ENCODE peak calls at places on chromosome 13, in seven cellular contexts. One of them, this sample, is unnamed.

GRCh38 chr13:55948175-55948574 is 1192.5 kb upstream of the PRR20A start:
- DNase-seq in psoas muscle: no peak
- DNase-seq in brain microvascular endothelial cell: no peak
- DNase-seq in immature natural killer cell: no peak
- DNase-seq in naive thymus-derived CD8-positive, alpha-beta T cell: no peak
- DNase-seq in LoVo: no peak
- DNase-seq in hypothalamus: no peak
- DNase-seq in this sample: no peak

GRCh38 chr13:106517151-106517847 is 18.2 kb downstream of the EFNB2 start:
- DNase-seq in LoVo: no peak
- DNase-seq in naive thymus-derived CD8-positive, alpha-beta T cell: no peak
- DNase-seq in brain microvascular endothelial cell: no peak
- DNase-seq in psoas muscle: no peak
- DNase-seq in hypothalamus: no peak
- DNase-seq in immature natural killer cell: no peak
- DNase-seq in this sample: no peak

GRCh38 chr13:57553932-57554331 is 77.6 kb upstream of the PCDH17 start:
- DNase-seq in psoas muscle: no peak
- DNase-seq in LoVo: no peak
- DNase-seq in naive thymus-derived CD8-positive, alpha-beta T cell: no peak
- DNase-seq in immature natural killer cell: no peak
- DNase-seq in hypothalamus: no peak
- DNase-seq in brain microvascular endothelial cell: no peak
- DNase-seq in this sample: no peak

GRCh38 chr13:110520431-110521295 is 40.9 kb downstream of the RAB20 start:
- DNase-seq in brain microvascular endothelial cell: peak; percentile 39
- DNase-seq in LoVo: no peak
- DNase-seq in naive thymus-derived CD8-positive, alpha-beta T cell: no peak
- DNase-seq in psoas muscle: peak; percentile 87
- DNase-seq in hypothalamus: peak; percentile 70
- DNase-seq in immature natural killer cell: no peak
- DNase-seq in this sample: peak; percentile 76

GRCh38 chr13:32587774-32588165 is 1.5 kb downstream of the PDS5B start:
- DNase-seq in immature natural killer cell: no peak
- DNase-seq in naive thymus-derived CD8-positive, alpha-beta T cell: no peak
- DNase-seq in psoas muscle: no peak
- DNase-seq in brain microvascular endothelial cell: peak; percentile 1
- DNase-seq in hypothalamus: no peak
- DNase-seq in LoVo: peak; percentile 11
- DNase-seq in this sample: peak; percentile 48

GRCh38 chr13:48318014-48318713 is 14.6 kb downstream of the RB1 start:
- DNase-seq in immature natural killer cell: no peak
- DNase-seq in hypothalamus: no peak
- DNase-seq in LoVo: no peak
- DNase-seq in naive thymus-derived CD8-positive, alpha-beta T cell: no peak
- DNase-seq in psoas muscle: peak; percentile 54
- DNase-seq in brain microvascular endothelial cell: no peak
- DNase-seq in this sample: no peak

GRCh38 chr13:50732712-50733111 is 110.8 kb downstream of the DLEU7 start:
- DNase-seq in psoas muscle: no peak
- DNase-seq in LoVo: no peak
- DNase-seq in brain microvascular endothelial cell: peak; percentile 47
- DNase-seq in immature natural killer cell: no peak
- DNase-seq in naive thymus-derived CD8-positive, alpha-beta T cell: no peak
- DNase-seq in hypothalamus: no peak
- DNase-seq in this sample: peak; percentile 40

GRCh38 chr13:20439261-20439660 is 86.4 kb downstream of the CRYL1 start:
- DNase-seq in psoas muscle: no peak
- DNase-seq in brain microvascular endothelial cell: no peak
- DNase-seq in naive thymus-derived CD8-positive, alpha-beta T cell: no peak
- DNase-seq in hypothalamus: no peak
- DNase-seq in LoVo: no peak
- DNase-seq in immature natural killer cell: no peak
- DNase-seq in this sample: no peak

GRCh38 chr13:47853236-47853635 is 147.8 kb downstream of the SUCLA2 start:
- DNase-seq in LoVo: no peak
- DNase-seq in psoas muscle: no peak
- DNase-seq in naive thymus-derived CD8-positive, alpha-beta T cell: no peak
- DNase-seq in immature natural killer cell: no peak
- DNase-seq in hypothalamus: no peak
- DNase-seq in brain microvascular endothelial cell: peak; percentile 59
- DNase-seq in this sample: peak; percentile 62

GRCh38 chr13:29849071-29849541 is 1.3 kb downstream of the UBL3 start:
- DNase-seq in immature natural killer cell: peak; percentile 36
- DNase-seq in psoas muscle: no peak
- DNase-seq in naive thymus-derived CD8-positive, alpha-beta T cell: no peak
- DNase-seq in hypothalamus: peak; percentile 13
- DNase-seq in LoVo: peak; percentile 27
- DNase-seq in brain microvascular endothelial cell: peak; percentile 17
- DNase-seq in this sample: no peak

GRCh38 chr13:114132419-114133121 is at the start of gene RASA3:
- DNase-seq in LoVo: peak; percentile 84
- DNase-seq in hypothalamus: peak; percentile 60
- DNase-seq in immature natural killer cell: peak; percentile 76
- DNase-seq in naive thymus-derived CD8-positive, alpha-beta T cell: peak; percentile 53
- DNase-seq in psoas muscle: peak; percentile 87
- DNase-seq in brain microvascular endothelial cell: peak; percentile 52
- DNase-seq in this sample: peak; percentile 78

GRCh38 chr13:113425931-113426590 is 27.2 kb downstream of the ADPRHL1 start:
- DNase-seq in psoas muscle: no peak
- DNase-seq in immature natural killer cell: no peak
- DNase-seq in naive thymus-derived CD8-positive, alpha-beta T cell: no peak
- DNase-seq in hypothalamus: no peak
- DNase-seq in LoVo: no peak
- DNase-seq in brain microvascular endothelial cell: no peak
- DNase-seq in this sample: no peak

GRCh38 chr13:95754069-95754468 is 77.1 kb downstream of the DNAJC3 start:
- DNase-seq in LoVo: no peak
- DNase-seq in brain microvascular endothelial cell: no peak
- DNase-seq in hypothalamus: no peak
- DNase-seq in psoas muscle: peak; percentile 47
- DNase-seq in naive thymus-derived CD8-positive, alpha-beta T cell: no peak
- DNase-seq in immature natural killer cell: no peak
- DNase-seq in this sample: no peak

GRCh38 chr13:99703908-99704307 is 202.6 kb downstream of the TM9SF2 start:
- DNase-seq in hypothalamus: no peak
- DNase-seq in brain microvascular endothelial cell: no peak
- DNase-seq in LoVo: no peak
- DNase-seq in immature natural killer cell: no peak
- DNase-seq in psoas muscle: no peak
- DNase-seq in naive thymus-derived CD8-positive, alpha-beta T cell: no peak
- DNase-seq in this sample: no peak

GRCh38 chr13:49585220-49586157 is at the start of gene RCBTB1:
- DNase-seq in LoVo: peak; percentile 79
- DNase-seq in immature natural killer cell: peak; percentile 70
- DNase-seq in naive thymus-derived CD8-positive, alpha-beta T cell: peak; percentile 61
- DNase-seq in hypothalamus: peak; percentile 58
- DNase-seq in psoas muscle: peak; percentile 79
- DNase-seq in brain microvascular endothelial cell: peak; percentile 24
- DNase-seq in this sample: peak; percentile 53

GRCh38 chr13:110680852-110681251 is 25.1 kb downstream of the CARS2 start:
- DNase-seq in psoas muscle: no peak
- DNase-seq in brain microvascular endothelial cell: no peak
- DNase-seq in naive thymus-derived CD8-positive, alpha-beta T cell: no peak
- DNase-seq in immature natural killer cell: no peak
- DNase-seq in LoVo: peak; percentile 20
- DNase-seq in hypothalamus: no peak
- DNase-seq in this sample: no peak

GRCh38 chr13:31433201-31433600 is 233.4 kb downstream of the B3GLCT start:
- DNase-seq in brain microvascular endothelial cell: no peak
- DNase-seq in psoas muscle: no peak
- DNase-seq in naive thymus-derived CD8-positive, alpha-beta T cell: no peak
- DNase-seq in immature natural killer cell: no peak
- DNase-seq in hypothalamus: no peak
- DNase-seq in LoVo: no peak
- DNase-seq in this sample: no peak

GRCh38 chr13:108985166-108985565 is 355.8 kb downstream of the MYO16 start:
- DNase-seq in LoVo: no peak
- DNase-seq in hypothalamus: no peak
- DNase-seq in brain microvascular endothelial cell: no peak
- DNase-seq in naive thymus-derived CD8-positive, alpha-beta T cell: no peak
- DNase-seq in psoas muscle: no peak
- DNase-seq in immature natural killer cell: no peak
- DNase-seq in this sample: no peak

GRCh38 chr13:114099191-114099590 is 33.2 kb downstream of the RASA3 start:
- DNase-seq in immature natural killer cell: no peak
- DNase-seq in hypothalamus: peak; percentile 19
- DNase-seq in psoas muscle: peak; percentile 94
- DNase-seq in naive thymus-derived CD8-positive, alpha-beta T cell: peak; percentile 15
- DNase-seq in LoVo: peak; percentile 29
- DNase-seq in brain microvascular endothelial cell: peak; percentile 94
- DNase-seq in this sample: peak; percentile 96

GRCh38 chr13:112229445-112229844 is 146.7 kb upstream of the SPACA7 start:
- DNase-seq in immature natural killer cell: no peak
- DNase-seq in hypothalamus: no peak
- DNase-seq in brain microvascular endothelial cell: no peak
- DNase-seq in LoVo: no peak
- DNase-seq in psoas muscle: no peak
- DNase-seq in naive thymus-derived CD8-positive, alpha-beta T cell: no peak
- DNase-seq in this sample: no peak

GRCh38 chr13:78382481-78382880 is 220.9 kb downstream of the POU4F1 start:
- DNase-seq in psoas muscle: no peak
- DNase-seq in naive thymus-derived CD8-positive, alpha-beta T cell: no peak
- DNase-seq in immature natural killer cell: no peak
- DNase-seq in brain microvascular endothelial cell: no peak
- DNase-seq in hypothalamus: no peak
- DNase-seq in LoVo: no peak
- DNase-seq in this sample: no peak

GRCh38 chr13:76845865-76846264 is 40.3 kb downstream of the KCTD12 start:
- DNase-seq in hypothalamus: no peak
- DNase-seq in LoVo: no peak
- DNase-seq in psoas muscle: no peak
- DNase-seq in immature natural killer cell: no peak
- DNase-seq in brain microvascular endothelial cell: no peak
- DNase-seq in naive thymus-derived CD8-positive, alpha-beta T cell: no peak
- DNase-seq in this sample: no peak

GRCh38 chr13:45456196-45456972 is 8.4 kb upstream of the COG3 start:
- DNase-seq in LoVo: peak; percentile 8
- DNase-seq in hypothalamus: no peak
- DNase-seq in naive thymus-derived CD8-positive, alpha-beta T cell: no peak
- DNase-seq in psoas muscle: no peak
- DNase-seq in brain microvascular endothelial cell: peak; percentile 22
- DNase-seq in immature natural killer cell: no peak
- DNase-seq in this sample: peak; percentile 55

GRCh38 chr13:48222358-48223015 is 10.5 kb upstream of the ITM2B start:
- DNase-seq in immature natural killer cell: no peak
- DNase-seq in psoas muscle: peak; percentile 67
- DNase-seq in hypothalamus: no peak
- DNase-seq in LoVo: no peak
- DNase-seq in brain microvascular endothelial cell: no peak
- DNase-seq in naive thymus-derived CD8-positive, alpha-beta T cell: no peak
- DNase-seq in this sample: peak; percentile 27

GRCh38 chr13:82654851-82655517 is 1227.3 kb downstream of the SLITRK1 start:
- DNase-seq in brain microvascular endothelial cell: peak; percentile 81
- DNase-seq in psoas muscle: peak; percentile 86
- DNase-seq in hypothalamus: no peak
- DNase-seq in LoVo: peak; percentile 3
- DNase-seq in naive thymus-derived CD8-positive, alpha-beta T cell: no peak
- DNase-seq in immature natural killer cell: no peak
- DNase-seq in this sample: peak; percentile 31

GRCh38 chr13:110433014-110433413 is 125.9 kb downstream of the COL4A2 start:
- DNase-seq in brain microvascular endothelial cell: no peak
- DNase-seq in LoVo: no peak
- DNase-seq in immature natural killer cell: no peak
- DNase-seq in psoas muscle: peak; percentile 74
- DNase-seq in hypothalamus: no peak
- DNase-seq in naive thymus-derived CD8-positive, alpha-beta T cell: no peak
- DNase-seq in this sample: peak; percentile 54

GRCh38 chr13:107736149-107736548 is 479.2 kb downstream of the LIG4 start:
- DNase-seq in brain microvascular endothelial cell: no peak
- DNase-seq in hypothalamus: no peak
- DNase-seq in psoas muscle: no peak
- DNase-seq in LoVo: no peak
- DNase-seq in naive thymus-derived CD8-positive, alpha-beta T cell: no peak
- DNase-seq in immature natural killer cell: no peak
- DNase-seq in this sample: no peak

GRCh38 chr13:33139186-33139585 is 123.0 kb downstream of the KL start:
- DNase-seq in LoVo: no peak
- DNase-seq in naive thymus-derived CD8-positive, alpha-beta T cell: no peak
- DNase-seq in brain microvascular endothelial cell: no peak
- DNase-seq in psoas muscle: peak; percentile 56
- DNase-seq in hypothalamus: peak; percentile 17
- DNase-seq in immature natural killer cell: no peak
- DNase-seq in this sample: no peak

GRCh38 chr13:66225071-66225470 is 1005.1 kb downstream of the PCDH9 start:
- DNase-seq in immature natural killer cell: no peak
- DNase-seq in hypothalamus: no peak
- DNase-seq in brain microvascular endothelial cell: no peak
- DNase-seq in psoas muscle: no peak
- DNase-seq in LoVo: no peak
- DNase-seq in naive thymus-derived CD8-positive, alpha-beta T cell: no peak
- DNase-seq in this sample: no peak

GRCh38 chr13:31124225-31124624 is 37.5 kb downstream of the HSPH1 start:
- DNase-seq in LoVo: no peak
- DNase-seq in brain microvascular endothelial cell: no peak
- DNase-seq in psoas muscle: no peak
- DNase-seq in naive thymus-derived CD8-positive, alpha-beta T cell: no peak
- DNase-seq in hypothalamus: no peak
- DNase-seq in immature natural killer cell: no peak
- DNase-seq in this sample: no peak

GRCh38 chr13:107211073-107211472 is 643.1 kb upstream of the ARGLU1 start:
- DNase-seq in LoVo: peak; percentile 76
- DNase-seq in brain microvascular endothelial cell: peak; percentile 93
- DNase-seq in hypothalamus: peak; percentile 79
- DNase-seq in psoas muscle: peak; percentile 65
- DNase-seq in naive thymus-derived CD8-positive, alpha-beta T cell: peak; percentile 36
- DNase-seq in immature natural killer cell: peak; percentile 3
- DNase-seq in this sample: peak; percentile 92

GRCh38 chr13:90696656-90697055 is 650.8 kb upstream of the MIR17HG start:
- DNase-seq in immature natural killer cell: no peak
- DNase-seq in LoVo: peak; percentile 53
- DNase-seq in brain microvascular endothelial cell: peak; percentile 5
- DNase-seq in naive thymus-derived CD8-positive, alpha-beta T cell: no peak
- DNase-seq in psoas muscle: no peak
- DNase-seq in hypothalamus: no peak
- DNase-seq in this sample: peak; percentile 51

GRCh38 chr13:114065926-114066774 is 66.3 kb downstream of the RASA3 start:
- DNase-seq in hypothalamus: no peak
- DNase-seq in brain microvascular endothelial cell: no peak
- DNase-seq in psoas muscle: no peak
- DNase-seq in LoVo: no peak
- DNase-seq in immature natural killer cell: peak; percentile 56
- DNase-seq in naive thymus-derived CD8-positive, alpha-beta T cell: peak; percentile 48
- DNase-seq in this sample: no peak

GRCh38 chr13:93505104-93505952 is 278.7 kb downstream of the GPC6 start:
- DNase-seq in psoas muscle: no peak
- DNase-seq in LoVo: no peak
- DNase-seq in hypothalamus: no peak
- DNase-seq in immature natural killer cell: no peak
- DNase-seq in brain microvascular endothelial cell: peak; percentile 64
- DNase-seq in naive thymus-derived CD8-positive, alpha-beta T cell: no peak
- DNase-seq in this sample: peak; percentile 33

GRCh38 chr13:24148414-24149305 is 11.9 kb upstream of the SPATA13 start:
- DNase-seq in naive thymus-derived CD8-positive, alpha-beta T cell: no peak
- DNase-seq in hypothalamus: no peak
- DNase-seq in LoVo: peak; percentile 90
- DNase-seq in brain microvascular endothelial cell: peak; percentile 94
- DNase-seq in immature natural killer cell: no peak
- DNase-seq in psoas muscle: no peak
- DNase-seq in this sample: peak; percentile 97

GRCh38 chr13:43006893-43007631 is 15.0 kb upstream of the EPSTI1 start:
- DNase-seq in naive thymus-derived CD8-positive, alpha-beta T cell: no peak
- DNase-seq in immature natural killer cell: no peak
- DNase-seq in hypothalamus: no peak
- DNase-seq in psoas muscle: no peak
- DNase-seq in LoVo: no peak
- DNase-seq in brain microvascular endothelial cell: no peak
- DNase-seq in this sample: peak; percentile 73

GRCh38 chr13:109371066-109371465 is 415.3 kb downstream of the IRS2 start:
- DNase-seq in brain microvascular endothelial cell: no peak
- DNase-seq in psoas muscle: no peak
- DNase-seq in LoVo: no peak
- DNase-seq in naive thymus-derived CD8-positive, alpha-beta T cell: no peak
- DNase-seq in hypothalamus: no peak
- DNase-seq in immature natural killer cell: no peak
- DNase-seq in this sample: no peak